ENCODE peak calls at places on chromosomes 6 and 20, in nine cellular contexts. J is SW480; S is stimulated activated CD8-positive, alpha-beta memory T cell treated with anti-CD3 and anti-CD28 coated beads, Interleukin-7, amount 100 ng/mL, for 24 hours; Z is germinal center; R is left cardiac atrium; G is Panc1; A is fibroblast of the aortic adventitia; H is SK-N-SH; W is iPS DF 19.7. U is an unnamed sample.

GRCh38 chr20:19015326-19015725 is 197.1 kb upstream of the SLC24A3 start:
- DNase-seq in G (no peak), R (no peak), Z (no peak), W (no peak), H (no peak), A (no peak), J (no peak), S (no peak), U (no peak)

GRCh38 chr20:1844723-1845523 is 50.3 kb upstream of the SIRPA start:
- DNase-seq in A (peak; percentile 89), R (peak; percentile 52), J (no peak), H (peak; percentile 52), W (no peak), G (no peak), Z (peak; percentile 75), S (peak; percentile 1), U (peak; percentile 4)

GRCh38 chr6:1325471-1326309 is 13.8 kb downstream of the FOXQ1 start:
- DNase-seq in A (peak; percentile 95), H (no peak), Z (no peak), J (peak; percentile 75), G (peak; percentile 91), R (no peak), S (no peak), W (no peak), U (no peak)

GRCh38 chr6:150185697-150186096 is 42.9 kb downstream of the PPP1R14C start:
- DNase-seq in W (no peak), A (no peak), S (no peak), H (no peak), G (no peak), Z (no peak), J (no peak), R (no peak), U (no peak)

GRCh38 chr20:63104312-63105181 is 97.8 kb upstream of the BHLHE23 start:
- DNase-seq in R (no peak), J (no peak), G (no peak), Z (no peak), W (no peak), H (no peak), S (no peak), A (no peak), U (no peak)

GRCh38 chr6:105402090-105402980 is 547 bp downstream of the PREP start:
- DNase-seq in Z (peak; percentile 29), H (peak; percentile 44), A (peak; percentile 55), R (no peak), G (no peak), J (peak; percentile 42), W (no peak), S (peak; percentile 2), U (no peak)

GRCh38 chr20:19993937-19994667 is 23.1 kb upstream of the NAA20 start:
- DNase-seq in J (peak; percentile 85), G (no peak), Z (no peak), A (peak; percentile 56), S (no peak), H (no peak), R (no peak), W (no peak), U (no peak)

GRCh38 chr6:136989591-136990578 is 54.9 kb downstream of the IL20RA start:
- DNase-seq in G (no peak), W (peak; percentile 50), S (no peak), J (peak; percentile 67), H (peak; percentile 87), Z (no peak), R (no peak), A (no peak), U (no peak)

GRCh38 chr20:14142964-14143627 is 147.8 kb downstream of the MACROD2 start:
- DNase-seq in W (no peak), S (no peak), H (peak; percentile 17), Z (no peak), A (peak; percentile 94), G (no peak), J (no peak), R (no peak), U (no peak)